ENCODE peak calls at places on chromosomes 2 and 18, in six cellular contexts. J, W, B, H, G and N are unnamed samples.

GRCh38 chr18:24463233-24463775 is 2.9 kb downstream of the HRH4 start:
- DNase-seq in J (no peak), W (no peak), B (no peak), H (no peak), G (no peak), N (no peak)

GRCh38 chr2:136434251-136434715 is 316.3 kb upstream of the CXCR4 start:
- DNase-seq in J (no peak), W (no peak), B (no peak), H (no peak), G (peak; percentile 47), N (no peak)

GRCh38 chr2:226548706-226549105 is 250.9 kb downstream of the IRS1 start:
- DNase-seq in J (no peak), W (no peak), B (no peak), H (no peak), G (no peak), N (no peak)

GRCh38 chr2:147231081-147231480 is 613.7 kb upstream of the ACVR2A start:
- DNase-seq in J (no peak), W (no peak), B (no peak), H (no peak), G (no peak), N (no peak)

GRCh38 chr2:113077921-113078320 is 10.2 kb downstream of the IL1F10 start:
- DNase-seq in J (no peak), W (no peak), B (no peak), H (no peak), G (no peak), N (no peak)

GRCh38 chr2:112162956-112163355 is 24.8 kb downstream of the FBLN7 start:
- DNase-seq in J (no peak), W (peak; percentile 10), B (no peak), H (no peak), G (no peak), N (no peak)

GRCh38 chr2:61952291-61952690 is 46.8 kb downstream of the COMMD1 start:
- DNase-seq in J (no peak), W (no peak), B (no peak), H (no peak), G (no peak), N (no peak)

GRCh38 chr2:25559148-25559547 is 114.2 kb downstream of the DTNB start:
- DNase-seq in J (no peak), W (no peak), B (no peak), H (no peak), G (no peak), N (no peak)

GRCh38 chr2:80489718-80490117 is 185.2 kb upstream of the LRRTM1 start:
- DNase-seq in J (no peak), W (no peak), B (no peak), H (no peak), G (no peak), N (no peak)

GRCh38 chr2:174332607-174333001 is 2.1 kb upstream of the SP9 start:
- DNase-seq in J (no peak), W (peak; percentile 73), B (no peak), H (no peak), G (no peak), N (no peak)

GRCh38 chr2:43305537-43305936 is 79.1 kb upstream of the ZFP36L2 start:
- DNase-seq in J (peak; percentile 39), W (no peak), B (no peak), H (peak; percentile 51), G (peak; percentile 68), N (no peak)

GRCh38 chr2:238848941-238849853 is 1.3 kb downstream of the TWIST2 start:
- DNase-seq in J (no peak), W (peak; percentile 49), B (no peak), H (no peak), G (no peak), N (no peak)

GRCh38 chr2:239316562-239317465 is 84.0 kb downstream of the HDAC4 start:
- DNase-seq in J (peak; percentile 32), W (peak; percentile 17), B (no peak), H (peak; percentile 80), G (peak; percentile 35), N (no peak)

GRCh38 chr18:48831113-48831759 is 119.5 kb downstream of the SMAD7 start:
- DNase-seq in J (no peak), W (peak; percentile 10), B (no peak), H (no peak), G (no peak), N (no peak)

GRCh38 chr2:120626566-120626965 is 109.1 kb upstream of the GLI2 start:
- DNase-seq in J (no peak), W (peak; percentile 8), B (no peak), H (no peak), G (no peak), N (no peak)

GRCh38 chr2:70357076-70358071 is 55.5 kb upstream of the FAM136A start:
- DNase-seq in J (no peak), W (no peak), B (no peak), H (no peak), G (no peak), N (no peak)

GRCh38 chr2:239098288-239098970 is 250.5 kb downstream of the TWIST2 start:
- DNase-seq in J (no peak), W (no peak), B (no peak), H (no peak), G (no peak), N (no peak)

GRCh38 chr2:240800241-240800640 is 19.8 kb downstream of the KIF1A start:
- DNase-seq in J (no peak), W (no peak), B (no peak), H (peak; percentile 11), G (no peak), N (no peak)

DNA sequence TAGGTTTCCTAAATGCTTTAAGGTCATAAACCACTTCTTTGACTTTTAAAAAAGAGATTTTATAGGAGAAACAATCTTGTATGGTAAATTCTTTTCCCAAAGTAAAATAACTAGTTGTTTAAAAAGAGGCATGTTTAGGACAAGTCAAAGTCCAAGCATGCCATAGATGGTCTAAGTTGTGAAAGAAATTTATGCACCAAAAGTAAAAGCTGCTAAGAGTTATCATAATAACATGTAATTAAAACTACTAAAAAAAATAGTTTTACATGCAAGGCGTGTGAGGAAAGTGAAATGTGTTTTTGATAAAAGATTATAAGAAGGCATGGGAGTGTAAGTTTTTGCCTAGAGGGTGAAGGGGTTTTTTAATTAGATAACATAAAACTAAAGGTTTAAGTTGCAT is 22.5 kb downstream of the FAM210A start:
- DNase-seq in J (no peak), W (no peak), B (no peak), H (no peak), G (no peak), N (no peak)
- H3K9me3 ChIP-seq in J (peaks cover 38% of the 10 kb centered on the region), W (peaks cover 21% of the 10 kb centered on the region), B (peaks cover 68% of the 10 kb centered on the region), H (peaks cover 47% of the 10 kb centered on the region), G (peaks cover 20% of the 10 kb centered on the region), N (no peaks in the 10 kb centered on the region)

GRCh38 chr2:35228584-35228983 is 1127.0 kb upstream of the CRIM1 start:
- DNase-seq in J (no peak), W (no peak), B (peak; percentile 50), H (no peak), G (no peak), N (no peak)
- H3K9me3 ChIP-seq in J (peaks cover 24% of the 10 kb centered on the region), W (no peaks in the 10 kb centered on the region), B (peaks cover 9% of the 10 kb centered on the region), H (peaks cover 24% of the 10 kb centered on the region), G (no peaks in the 10 kb centered on the region), N (no peaks in the 10 kb centered on the region)

GRCh38 chr2:52181080-52181479 is 1149.1 kb upstream of the NRXN1 start:
- DNase-seq in J (no peak), W (no peak), B (no peak), H (no peak), G (no peak), N (no peak)

DNA sequence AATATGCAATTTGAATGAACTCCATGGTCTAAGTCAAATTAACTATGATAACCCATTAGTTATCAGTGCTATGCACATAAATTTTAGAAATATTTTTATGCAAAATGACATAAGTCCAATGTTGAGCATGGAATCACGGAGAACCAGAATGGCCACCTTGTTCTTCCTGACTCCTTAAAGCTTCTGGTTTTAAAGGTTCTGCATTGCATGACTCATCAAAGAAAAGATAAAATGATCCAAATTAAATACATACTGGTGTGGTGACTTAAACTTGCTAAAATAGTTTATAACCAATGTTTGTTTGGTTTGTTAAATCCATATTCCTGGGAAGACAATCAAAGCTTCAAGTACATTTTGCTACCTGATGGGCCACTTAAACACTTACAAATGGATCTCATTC is 1146.9 kb upstream of the NRXN1 start:
- DNase-seq in J (no peak), W (no peak), B (no peak), H (no peak), G (no peak), N (no peak)
- H3K9me3 ChIP-seq in J (no peaks in the 10 kb centered on the region), W (no peaks in the 10 kb centered on the region), B (peaks cover 19% of the 10 kb centered on the region), H (peaks cover 14% of the 10 kb centered on the region), G (no peaks in the 10 kb centered on the region), N (no peaks in the 10 kb centered on the region)

DNA sequence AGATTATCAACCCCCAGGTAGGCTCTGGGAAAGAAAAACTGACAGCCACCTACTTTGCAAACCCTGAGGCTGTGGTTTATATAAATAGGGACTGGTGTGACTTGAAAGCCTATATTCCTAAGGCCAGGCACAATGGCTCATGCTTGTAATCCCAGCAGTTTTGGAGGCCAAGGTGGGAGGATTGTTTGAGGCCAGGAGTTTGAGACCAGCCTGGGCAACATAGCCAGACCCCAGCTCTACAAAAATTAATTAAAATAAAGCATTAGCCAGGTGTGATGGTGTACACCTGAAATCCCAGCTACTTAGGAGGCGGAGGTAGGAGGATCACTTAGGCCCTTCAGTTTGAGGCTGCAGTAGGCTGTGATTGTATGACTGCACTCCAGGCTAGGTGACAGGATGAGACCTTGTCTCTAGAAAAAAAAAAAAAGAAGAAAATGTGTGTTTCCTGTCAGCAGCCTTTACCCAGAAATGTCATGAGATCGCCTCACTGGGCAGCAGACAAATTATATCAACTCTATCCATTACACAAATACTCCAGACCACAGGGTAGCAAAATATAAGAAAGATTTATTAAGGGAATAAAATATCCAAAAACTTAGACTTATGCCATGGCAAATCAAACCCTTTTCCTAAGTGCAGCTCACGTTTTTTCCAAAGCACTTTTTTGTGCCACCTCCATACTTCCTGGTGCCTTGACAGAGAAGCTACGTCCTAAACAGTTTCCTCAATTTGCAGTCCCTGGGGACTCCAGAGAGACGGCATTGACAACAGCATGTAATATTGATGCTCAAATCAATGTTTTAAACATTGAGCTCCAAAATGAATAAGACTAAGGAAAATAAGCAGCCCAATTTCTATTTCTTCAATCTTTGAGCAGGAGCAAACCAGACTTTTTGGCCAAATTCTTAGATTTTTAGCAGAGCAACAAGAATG is 190.8 kb upstream of the NDUFV2 start:
- DNase-seq in J (no peak), W (no peak), B (no peak), H (no peak), G (no peak), N (no peak)
- H3K9me3 ChIP-seq in J (no peaks in the 10 kb centered on the region), W (no peaks in the 10 kb centered on the region), B (peaks cover 9% of the 10 kb centered on the region), H (peaks cover 6% of the 10 kb centered on the region), G (no peaks in the 10 kb centered on the region), N (no peaks in the 10 kb centered on the region)

DNA sequence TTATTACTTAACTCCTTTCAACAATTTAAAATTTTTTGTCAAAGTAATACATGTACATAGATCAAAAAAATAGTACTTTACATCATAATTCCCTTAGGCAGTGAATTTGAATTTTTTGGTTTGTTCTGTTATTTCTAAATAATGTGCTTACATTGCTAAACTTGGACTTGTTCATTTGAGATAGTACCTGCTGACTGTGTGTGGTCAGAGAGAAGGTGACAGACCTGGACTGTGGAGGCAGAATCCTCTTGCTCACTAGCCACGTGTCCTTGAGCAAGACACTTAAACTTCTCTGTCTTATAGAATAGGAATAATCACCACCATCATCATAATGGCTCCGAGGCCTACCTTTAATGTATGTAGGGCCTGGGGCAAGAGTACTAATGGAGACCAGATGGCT is 33.3 kb downstream of the ZNF532 start:
- DNase-seq in J (no peak), W (no peak), B (no peak), H (no peak), G (no peak), N (no peak)
- H3K9me3 ChIP-seq in J (no peaks in the 10 kb centered on the region), W (no peaks in the 10 kb centered on the region), B (no peaks in the 10 kb centered on the region), H (no peaks in the 10 kb centered on the region), G (no peaks in the 10 kb centered on the region), N (no peaks in the 10 kb centered on the region)

GRCh38 chr18:35625232-35625631 is 43.7 kb downstream of the GALNT1 start:
- DNase-seq in J (no peak), W (no peak), B (no peak), H (no peak), G (no peak), N (no peak)
- H3K9me3 ChIP-seq in J (peaks cover 11% of the 10 kb centered on the region), W (peaks cover 18% of the 10 kb centered on the region), B (peaks cover 16% of the 10 kb centered on the region), H (peaks cover 13% of the 10 kb centered on the region), G (no peaks in the 10 kb centered on the region), N (no peaks in the 10 kb centered on the region)